ENCODE peak calls at places on chromosomes 1 and 21, in nine cellular contexts. J is spleen, A is adrenal gland, Q is fibroblast of the aortic adventitia, I is fibroblast of pulmonary artery, W is GM23338, S is OCI-LY7, H is psoas muscle, F is heart right ventricle. O is an unnamed sample.

GRCh38 chr1:206679738-206680211 is 4.9 kb upstream of the MAPKAPK2 start:
- DNase-seq in J (no peak), A (no peak), Q (no peak), I (no peak), W (no peak), S (peak), H (no peak), F (no peak), O (no peak)

GRCh38 chr1:55868026-55868425 is 652.9 kb upstream of the USP24 start:
- DNase-seq in J (no peak), A (no peak), Q (peak), I (peak), W (peak), S (no peak), H (no peak), F (no peak), O (no peak)

GRCh38 chr1:86538775-86539174 is 8.1 kb upstream of the CLCA4 start:
- DNase-seq in J (no peak), A (no peak), Q (no peak), I (no peak), W (no peak), S (no peak), H (no peak), F (no peak), O (no peak)

GRCh38 chr21:45942011-45942546 is 39.5 kb upstream of the COL6A1 start:
- DNase-seq in J (no peak), A (no peak), Q (no peak), I (no peak), W (no peak), S (no peak), H (no peak), F (no peak), O (no peak)

GRCh38 chr1:236193184-236193583 is 50.8 kb downstream of the GPR137B start:
- DNase-seq in J (no peak), A (no peak), Q (no peak), I (no peak), W (no peak), S (no peak), H (no peak), F (no peak), O (no peak)

GRCh38 chr1:3593334-3593733 is 18.0 kb downstream of the MEGF6 start:
- DNase-seq in J (no peak), A (no peak), Q (no peak), I (no peak), W (no peak), S (peak), H (no peak), F (no peak), O (no peak)

GRCh38 chr1:230704830-230705229 is 9.1 kb downstream of the AGT start:
- DNase-seq in J (no peak), A (no peak), Q (no peak), I (no peak), W (no peak), S (no peak), H (no peak), F (no peak), O (no peak)

GRCh38 chr1:210234254-210234747 is 1.7 kb downstream of the SERTAD4 start:
- DNase-seq in J (no peak), A (no peak), Q (no peak), I (no peak), W (peak), S (no peak), H (no peak), F (no peak), O (no peak)

GRCh38 chr1:6596886-6597776 is 5.5 kb downstream of the KLHL21 start:
- DNase-seq in J (no peak), A (no peak), Q (no peak), I (no peak), W (no peak), S (no peak), H (no peak), F (no peak), O (no peak)

GRCh38 chr1:6597777-6598131 is 4.9 kb downstream of the KLHL21 start:
- DNase-seq in J (no peak), A (no peak), Q (no peak), I (no peak), W (no peak), S (no peak), H (no peak), F (no peak), O (no peak)

GRCh38 chr1:6601049-6601864 is 1.4 kb downstream of the KLHL21 start:
- DNase-seq in J (peak), A (peak), Q (peak), I (peak), W (peak), S (peak), H (peak), F (peak), O (peak)

GRCh38 chr1:6600410-6601048 is 2.1 kb downstream of the KLHL21 start:
- DNase-seq in J (no peak), A (no peak), Q (peak), I (no peak), W (no peak), S (no peak), H (peak), F (no peak), O (no peak)

DNA sequence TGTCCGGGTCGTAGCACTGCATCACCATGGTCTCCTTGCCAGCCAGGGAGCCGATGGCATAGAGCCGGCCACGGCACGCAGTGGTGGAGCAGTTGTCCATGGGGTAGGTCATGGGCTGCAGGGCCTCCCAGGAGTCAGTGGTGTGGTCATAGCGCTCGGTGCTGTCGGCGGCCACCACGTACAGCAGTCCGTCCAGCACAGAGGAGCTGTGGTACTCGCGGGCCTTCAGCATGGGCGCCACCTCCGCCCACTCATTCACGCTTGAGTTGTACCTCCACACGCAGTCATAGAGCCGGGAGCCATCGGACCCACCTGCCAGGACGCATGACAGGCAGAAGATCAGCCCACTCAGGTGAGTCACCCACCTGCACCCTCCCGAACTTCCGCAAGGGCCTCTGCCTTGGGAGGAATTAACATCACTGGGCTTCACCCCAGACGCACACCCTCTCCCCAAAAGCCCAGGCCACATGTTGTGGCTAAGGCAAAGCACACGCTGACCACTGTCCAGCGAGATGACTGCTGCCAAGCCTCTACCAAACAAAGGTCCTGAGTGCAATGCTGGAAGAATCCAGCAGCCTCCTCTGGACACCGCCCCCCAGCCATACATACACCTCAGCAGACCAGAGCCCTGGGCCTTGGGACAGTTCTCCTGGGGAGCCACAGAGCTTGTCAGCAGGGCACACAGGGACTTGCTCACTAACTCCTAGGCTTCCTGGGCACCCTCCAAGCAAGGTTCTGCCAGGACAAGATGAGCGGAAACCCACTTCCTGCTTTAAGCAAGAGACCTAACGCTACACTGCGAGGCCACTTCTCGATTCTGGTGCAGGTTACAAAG is 3.3 kb downstream of the KLHL21 start:
- DNase-seq in J (peak), A (peak), Q (no peak), I (no peak), W (no peak), S (peak), H (peak), F (no peak), O (no peak)
- H3K4me3 ChIP-seq in J (peak), A (peak), Q (peak), I (peak), W (peak), S (peak), H (peak), F (peak), O (no peak)

DNA sequence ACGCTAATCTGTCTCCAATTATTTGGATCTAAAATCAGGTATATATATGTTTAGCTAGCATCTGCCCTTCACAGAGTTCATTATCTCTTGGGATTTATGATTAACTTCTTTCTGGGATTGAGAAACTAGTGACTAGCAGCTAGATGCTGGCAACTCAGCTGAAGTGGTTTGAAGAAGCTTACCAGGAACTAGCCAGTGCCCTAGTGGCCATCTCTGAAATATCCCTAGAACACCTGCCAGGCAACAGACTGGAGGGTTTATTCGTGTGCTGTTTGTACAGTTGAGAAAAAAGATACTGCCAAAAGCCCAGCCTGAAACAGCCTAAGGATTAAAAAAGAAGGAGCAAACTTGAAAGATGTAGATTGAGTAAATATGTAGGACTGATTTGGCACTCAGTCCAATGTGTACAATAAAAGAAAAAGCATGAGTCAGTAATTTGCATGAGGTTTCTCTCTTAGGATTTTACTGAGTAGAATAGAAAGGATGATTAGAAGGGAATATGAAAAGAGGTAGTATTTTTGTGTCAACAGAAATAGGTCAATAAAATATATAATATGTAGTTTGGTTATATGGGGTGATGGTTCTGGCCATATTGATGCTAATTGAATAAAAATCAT is 1144.6 kb upstream of the ADGRL2 start:
- DNase-seq in J (no peak), A (no peak), Q (no peak), I (peak), W (peak), S (peak), H (no peak), F (no peak), O (peak)
- TF ChIP-seq CTCF in J (no peak), A (no peak), Q (no peak), I (peak), W (peak), S (peak), H (no peak), F (no peak), O (no peak)

GRCh38 chr1:227562923-227563318 is 435 bp upstream of the ZNF678 start:
- DNase-seq in J (no peak), A (no peak), Q (no peak), I (no peak), W (no peak), S (no peak), H (peak), F (no peak), O (no peak)
- H3K4me3 ChIP-seq in J (peak), A (peak), Q (no peak), I (no peak), W (peak), S (peak), H (peak), F (no peak), O (no peak)

DNA sequence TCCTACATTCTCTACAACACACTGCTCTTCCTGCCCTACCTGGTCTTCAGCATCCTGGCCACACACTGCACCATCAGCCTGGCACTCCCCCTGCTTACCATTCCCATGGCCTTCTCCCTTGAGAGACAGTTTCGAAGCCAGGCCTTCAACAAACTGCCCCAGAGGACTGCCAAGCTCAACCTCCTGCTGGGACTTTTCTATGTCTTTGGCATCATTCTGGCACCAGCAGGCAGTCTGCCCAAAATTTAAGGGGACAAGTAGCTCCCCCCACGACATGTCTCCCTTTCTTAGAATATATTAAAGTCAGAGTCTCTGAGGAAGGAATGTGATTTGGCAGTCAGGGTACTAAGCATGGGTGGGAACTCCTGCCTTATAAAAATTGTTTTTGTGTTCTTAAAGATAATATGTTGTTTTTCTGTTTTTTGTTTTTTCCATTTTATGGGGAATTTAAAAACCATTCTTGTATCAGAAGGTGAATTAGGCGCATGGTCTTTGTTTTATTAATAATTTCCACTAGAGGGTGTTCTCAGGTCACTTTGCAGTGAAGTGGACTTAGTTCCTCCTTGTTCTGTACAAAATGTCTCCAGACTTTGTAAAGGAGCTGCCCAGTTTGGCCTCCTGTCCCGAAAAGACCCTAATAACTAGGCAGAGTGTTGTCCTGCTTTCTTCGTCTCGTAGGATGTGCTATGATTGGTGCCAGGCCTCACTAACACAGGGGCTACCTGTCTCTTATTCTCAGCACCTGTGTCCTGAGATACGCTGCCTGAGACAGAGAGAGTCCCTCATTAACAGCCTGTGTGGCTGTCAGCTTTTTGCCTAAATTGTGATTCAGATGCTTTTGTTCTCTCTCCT is 13.1 kb downstream of the UBIAD1 start:
- DNase-seq in J (no peak), A (no peak), Q (peak), I (peak), W (no peak), S (peak), H (no peak), F (no peak), O (peak)
- TF ChIP-seq CTCF in J (no peak), A (peak), Q (peak), I (peak), W (peak), S (peak), H (peak), F (peak), O (peak)

DNA sequence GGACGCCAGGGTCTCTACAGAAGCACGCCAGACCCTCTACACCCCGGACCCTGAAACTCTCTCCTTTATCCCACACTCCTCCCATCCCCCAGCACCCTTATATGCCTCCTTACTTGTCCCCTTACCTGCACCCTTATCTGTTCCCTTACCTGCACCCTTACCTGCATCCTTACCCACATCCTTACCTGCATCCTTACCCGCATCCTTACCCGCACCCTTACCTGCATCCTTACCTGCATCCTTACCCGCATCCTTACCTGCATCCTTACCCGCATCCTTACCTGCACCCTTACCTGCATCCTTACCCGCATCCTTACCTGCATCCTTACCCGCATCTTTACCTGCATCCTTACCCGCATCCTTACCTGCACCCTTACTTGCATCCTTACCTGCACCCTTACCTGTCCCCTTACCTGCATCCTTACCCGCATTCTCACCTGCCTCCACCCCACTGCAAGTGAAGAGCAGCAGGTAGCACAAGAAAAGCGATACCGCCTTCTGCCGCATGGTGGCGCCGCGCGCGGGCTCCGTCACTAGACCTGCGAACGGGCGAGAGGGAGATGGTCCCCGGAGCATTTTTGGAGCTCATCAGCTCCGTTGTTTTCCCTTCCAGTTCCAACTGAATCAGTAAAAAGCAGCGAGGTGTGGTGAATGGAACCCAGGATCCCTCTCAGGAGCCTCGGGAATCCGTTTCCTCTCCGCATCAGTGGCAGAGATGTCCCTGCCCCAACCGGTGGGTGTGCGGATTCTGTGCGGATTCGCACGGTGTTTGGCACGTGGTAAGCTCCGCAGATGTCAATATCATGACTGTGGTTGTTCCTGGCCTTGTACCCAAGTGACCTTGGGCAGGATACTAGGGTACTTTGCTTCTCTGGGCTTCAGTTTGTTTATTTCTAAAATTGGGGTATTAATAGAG is 2.9 kb downstream of the IFI6 start:
- DNase-seq in J (peak), A (peak), Q (peak), I (peak), W (peak), S (peak), H (peak), F (peak), O (peak)
- H3K4me3 ChIP-seq in J (no peak), A (peak), Q (peak), I (peak), W (peak), S (no peak), H (peak), F (no peak), O (peak)

DNA sequence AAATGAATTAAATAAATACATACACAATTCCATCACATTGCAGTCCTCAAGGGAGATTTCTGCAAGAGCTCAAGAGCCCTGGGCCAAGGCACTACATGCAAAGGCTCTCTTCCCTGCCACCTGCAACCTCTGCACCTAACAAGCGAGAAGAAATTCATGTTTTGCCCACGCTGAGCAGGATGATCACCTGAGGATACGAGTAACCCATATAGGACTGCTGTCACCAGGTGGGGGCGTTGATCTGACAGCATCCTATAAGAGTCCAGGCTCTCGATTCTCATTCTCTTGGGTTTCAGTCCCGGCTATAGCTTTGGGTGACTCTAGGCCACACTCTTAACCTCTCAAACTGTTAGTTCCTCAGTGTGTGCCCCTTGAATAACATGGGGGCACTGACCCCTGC is 18.7 kb upstream of the SPOCD1 start:
- DNase-seq in J (no peak), A (no peak), Q (no peak), I (no peak), W (peak), S (peak), H (no peak), F (no peak), O (no peak)
- TF ChIP-seq CTCF in J (no peak), A (no peak), Q (no peak), I (no peak), W (no peak), S (peak), H (no peak), F (no peak), O (no peak)

DNA sequence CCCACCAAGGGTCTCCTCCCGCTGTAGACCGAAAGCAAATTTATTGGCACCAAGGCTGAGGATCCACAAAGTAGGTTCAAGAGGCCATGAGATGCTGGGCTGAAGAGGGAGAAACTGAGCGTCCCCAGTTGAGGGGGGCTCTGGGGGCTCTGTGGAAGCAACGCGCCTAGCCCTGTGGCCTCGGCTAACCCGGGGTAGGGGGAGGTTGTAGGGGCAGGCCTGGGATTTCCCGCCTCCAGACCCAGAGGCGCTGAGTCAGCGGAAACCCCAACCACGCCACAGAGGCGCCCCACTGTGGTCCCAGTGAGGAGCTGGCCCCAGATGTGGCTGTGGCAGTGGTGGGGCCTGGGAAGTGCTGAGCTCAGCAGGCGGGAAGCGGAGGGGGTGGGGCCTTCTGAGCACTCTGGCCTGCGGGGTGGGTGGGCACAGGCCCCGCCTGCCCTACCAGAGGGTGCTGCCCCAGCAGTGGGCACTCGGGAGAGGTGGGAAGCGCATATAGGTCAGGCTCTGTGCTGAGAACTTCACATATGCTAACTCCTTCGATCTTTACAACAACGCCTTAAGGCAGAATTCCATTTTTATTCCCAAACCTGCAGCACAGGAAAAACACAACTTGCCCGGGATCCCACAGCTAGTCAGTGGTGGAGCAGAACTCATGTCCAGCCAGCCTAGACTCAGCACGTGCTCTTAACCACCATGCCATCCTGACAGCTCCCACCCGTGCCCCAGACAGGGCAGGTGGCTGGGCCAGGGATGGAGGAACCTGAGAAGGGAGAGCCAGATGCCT is 1.5 kb upstream of the COL16A1 start:
- DNase-seq in J (peak), A (no peak), Q (peak), I (peak), W (peak), S (peak), H (peak), F (peak), O (peak)
- H3K4me3 ChIP-seq in J (no peak), A (no peak), Q (peak), I (peak), W (peak), S (no peak), H (peak), F (no peak), O (no peak)

GRCh38 chr1:240860023-240860422 is 248.1 kb upstream of the GREM2 start:
- DNase-seq in J (no peak), A (no peak), Q (no peak), I (no peak), W (no peak), S (no peak), H (no peak), F (no peak), O (no peak)
- TF ChIP-seq CTCF in J (no peak), A (no peak), Q (no peak), I (no peak), W (no peak), S (no peak), H (no peak), F (no peak), O (no peak)

GRCh38 chr1:192557841-192558595 is 17.6 kb upstream of the RGS1 start:
- DNase-seq in J (no peak), A (no peak), Q (peak), I (no peak), W (no peak), S (no peak), H (no peak), F (no peak), O (no peak)
- H3K4me3 ChIP-seq in J (no peak), A (no peak), Q (no peak), I (no peak), W (no peak), S (no peak), H (no peak), F (no peak), O (no peak)

O was measured in cardiac muscle cell.